ENCODE peak calls at places on chromosomes 16 and 17, in seven cellular contexts. O is hepatocyte; R is NCI-H2029; P is HL-60; E is 8988T; H is stimulated activated CD8-positive, alpha-beta memory T cell treated with anti-CD3 and anti-CD28 coated beads, Interleukin-15, amount 100 ng/mL, for 1 hour; I is GM06990. V is an unnamed sample.

GRCh38 chr17:41894791-41895331 is 23.9 kb downstream of the ACLY start:
- DNase-seq in P (no peak), I (no peak), R (no peak), H (no peak), O (no peak), E (no peak), V (no peak)

GRCh38 chr16:10130482-10130996 is 51.7 kb downstream of the GRIN2A start:
- DNase-seq in P (no peak), H (no peak), E (no peak), R (no peak), I (no peak), O (no peak), V (no peak)

GRCh38 chr17:9468937-9469336 is 106.7 kb downstream of the STX8 start:
- DNase-seq in P (no peak), E (no peak), O (no peak), R (no peak), I (no peak), H (no peak), V (no peak)

GRCh38 chr16:20851601-20852000 is 45.3 kb downstream of the REXO5 start:
- DNase-seq in I (no peak), H (no peak), R (no peak), O (peak; percentile 75), E (no peak), P (no peak), V (peak; percentile 17)

GRCh38 chr17:231966-232807 is 50.7 kb upstream of the DOC2B start:
- DNase-seq in H (no peak), E (no peak), P (no peak), O (no peak), I (no peak), R (no peak), V (no peak)

GRCh38 chr16:2769675-2770056 is 7.4 kb downstream of the ELOB start:
- DNase-seq in P (no peak), O (no peak), H (no peak), R (no peak), E (no peak), I (no peak), V (no peak)

GRCh38 chr16:15576960-15577958 is 65.7 kb downstream of the MARF1 start:
- DNase-seq in P (no peak), R (peak; percentile 99), E (no peak), H (no peak), O (no peak), I (no peak), V (no peak)

GRCh38 chr16:10765772-10766171 is 22.1 kb downstream of the NUBP1 start:
- DNase-seq in R (no peak), H (no peak), E (no peak), I (no peak), O (no peak), P (no peak), V (no peak)

V was measured in anterior cingulate cortex.